ENCODE peak calls at places on chromosomes 1 and 21, in five cellular contexts. P is pancreas, X is astrocyte of the spinal cord, Y is posterior cingulate gyrus, L is NCI-H2029 treated with DMSO at 0.1 percent for 48 hours. Z is an unnamed sample.

GRCh38 chr1:10451286-10451685 is 1.5 kb downstream of the CORT start:
- DNase-seq in P (no peak), X (peak), L (no peak), Y (no peak), Z (no peak)

GRCh38 chr1:99662581-99663208 is 16.8 kb downstream of the PALMD start:
- DNase-seq in X (peak), P (peak), L (no peak), Y (no peak), Z (no peak)

GRCh38 chr1:51070011-51070410 is 32.0 kb upstream of the C1orf185 start:
- DNase-seq in Y (no peak), X (no peak), L (peak), P (no peak), Z (no peak)

GRCh38 chr1:212512731-212513559 is 80.2 kb downstream of the NENF start:
- DNase-seq in P (no peak), Y (no peak), L (no peak), X (peak), Z (no peak)

GRCh38 chr1:87682565-87682964 is 353.9 kb downstream of the LMO4 start:
- DNase-seq in L (no peak), Y (no peak), X (no peak), P (no peak), Z (no peak)

GRCh38 chr1:3483801-3484444 is 29.5 kb downstream of the ARHGEF16 start:
- DNase-seq in P (peak), L (no peak), Y (no peak), X (no peak), Z (peak)

GRCh38 chr1:64745181-64745985 is 508 bp downstream of the RAVER2 start:
- DNase-seq in P (peak), X (peak), L (no peak), Y (peak), Z (no peak)

GRCh38 chr1:217274416-217274815 is 356.5 kb downstream of the GPATCH2 start:
- DNase-seq in P (no peak), L (no peak), X (no peak), Y (no peak), Z (no peak)

GRCh38 chr1:100362821-100363466 is 10.6 kb downstream of the CDC14A start:
- DNase-seq in X (peak), Y (no peak), P (no peak), L (no peak), Z (no peak)

GRCh38 chr1:69126761-69127160 is 441.0 kb upstream of the LRRC7 start:
- DNase-seq in P (no peak), Y (no peak), X (no peak), L (no peak), Z (no peak)

GRCh38 chr1:19646366-19646765 is 2.3 kb downstream of the NBL1 start:
- DNase-seq in Y (no peak), L (no peak), P (no peak), X (no peak), Z (no peak)

GRCh38 chr21:44326272-44326647 is 12.9 kb downstream of the CFAP410 start:
- DNase-seq in Y (no peak), L (no peak), P (no peak), X (no peak), Z (no peak)

GRCh38 chr1:163006051-163006834 is 62.9 kb upstream of the RGS4 start:
- DNase-seq in P (no peak), Y (no peak), L (no peak), X (no peak), Z (no peak)

GRCh38 chr1:234621657-234622335 is 11.8 kb upstream of the IRF2BP2 start:
- DNase-seq in L (no peak), P (no peak), Y (no peak), X (peak), Z (no peak)

GRCh38 chr1:59218521-59219236 is 78.2 kb upstream of the FGGY start:
- DNase-seq in L (no peak), P (no peak), X (peak), Y (no peak), Z (peak)

GRCh38 chr21:36459098-36459497 is 20.8 kb downstream of the CLDN14 start:
- DNase-seq in Y (peak), L (no peak), P (no peak), X (no peak), Z (no peak)

GRCh38 chr1:61163355-61163754 is 81.0 kb downstream of the NFIA start:
- DNase-seq in L (no peak), Y (no peak), P (no peak), X (no peak), Z (no peak)

GRCh38 chr1:32339363-32339978 is 3.4 kb upstream of the MARCKSL1 start:
- DNase-seq in P (no peak), L (no peak), Y (peak), X (peak), Z (no peak)

GRCh38 chr21:31893841-31894240 is 21.0 kb downstream of the HUNK start:
- DNase-seq in L (no peak), P (no peak), Y (no peak), X (no peak), Z (no peak)

GRCh38 chr1:232854786-232855185 is 49.6 kb downstream of the MAP10 start:
- DNase-seq in X (no peak), L (no peak), Y (no peak), P (no peak), Z (no peak)

GRCh38 chr1:219460561-219461511 is 152.1 kb downstream of the ZC3H11B start:
- DNase-seq in P (no peak), X (peak), Y (no peak), L (no peak), Z (no peak)

GRCh38 chr1:26950602-26951001 is 9.7 kb downstream of the KDF1 start:
- DNase-seq in P (no peak), L (no peak), X (no peak), Y (peak), Z (no peak)

GRCh38 chr1:193311226-193311948 is 125.0 kb upstream of the B3GALT2 start:
- DNase-seq in Y (no peak), X (no peak), L (no peak), P (no peak), Z (no peak)

GRCh38 chr1:199123615-199124014 is 484.8 kb downstream of the PTPRC start:
- DNase-seq in L (no peak), X (peak), P (no peak), Y (no peak), Z (no peak)

GRCh38 chr1:51936531-51936930 is 54.0 kb downstream of the RAB3B start:
- DNase-seq in Y (no peak), L (no peak), P (no peak), X (no peak), Z (no peak)

GRCh38 chr1:31954607-31955283 is 16.6 kb upstream of the PTP4A2 start:
- DNase-seq in P (peak), Y (no peak), L (no peak), X (peak), Z (peak)

GRCh38 chr1:248837045-248837793 is 805 bp upstream of the ZNF672 start:
- DNase-seq in P (peak), X (peak), Y (no peak), L (peak), Z (no peak)

GRCh38 chr1:193123751-193124150 is 1.9 kb downstream of the CDC73 start:
- DNase-seq in X (no peak), Y (no peak), L (no peak), P (no peak), Z (no peak)

GRCh38 chr1:153288634-153289275 is 24.0 kb downstream of the PGLYRP3 start:
- DNase-seq in X (no peak), L (no peak), Y (no peak), P (no peak), Z (no peak)